ENCODE peak calls at places on chromosomes 6 and 20, in eight cellular contexts. One of them, this sample, is unnamed.

GRCh38 chr6:3517350-3517749 is 60.5 kb upstream of the SLC22A23 start:
- DNase-seq in glutamatergic neuron: no peak
- DNase-seq in breast epithelium: no peak
- DNase-seq in brain pericyte: no peak
- DNase-seq in activated CD8-positive, alpha-beta T cell treated with anti-CD3 and anti-CD28 coated beads, Interleukin-2, amount 10 ng/mL, durations not matched to agents 7 days and 5 days: no peak
- DNase-seq in HCEC 1CT: peak
- DNase-seq in NCI-H748 treated with DMSO at 0.1 percent for 48 hours: no peak
- DNase-seq in Daoy: peak
- DNase-seq in this sample: peak

GRCh38 chr6:7879980-7880717 is 30.4 kb downstream of the TXNDC5 start:
- DNase-seq in glutamatergic neuron: no peak
- DNase-seq in breast epithelium: no peak
- DNase-seq in brain pericyte: no peak
- DNase-seq in activated CD8-positive, alpha-beta T cell treated with anti-CD3 and anti-CD28 coated beads, Interleukin-2, amount 10 ng/mL, durations not matched to agents 7 days and 5 days: no peak
- DNase-seq in HCEC 1CT: no peak
- DNase-seq in NCI-H748 treated with DMSO at 0.1 percent for 48 hours: no peak
- DNase-seq in Daoy: no peak
- DNase-seq in this sample: no peak

GRCh38 chr6:39102024-39102820 is 12.8 kb downstream of the SAYSD1 start:
- DNase-seq in glutamatergic neuron: peak
- DNase-seq in breast epithelium: no peak
- DNase-seq in brain pericyte: no peak
- DNase-seq in activated CD8-positive, alpha-beta T cell treated with anti-CD3 and anti-CD28 coated beads, Interleukin-2, amount 10 ng/mL, durations not matched to agents 7 days and 5 days: no peak
- DNase-seq in HCEC 1CT: no peak
- DNase-seq in NCI-H748 treated with DMSO at 0.1 percent for 48 hours: peak
- DNase-seq in Daoy: peak
- DNase-seq in this sample: peak

GRCh38 chr6:82205793-82206425 is 41.6 kb downstream of the IBTK start:
- DNase-seq in glutamatergic neuron: no peak
- DNase-seq in breast epithelium: no peak
- DNase-seq in brain pericyte: peak
- DNase-seq in activated CD8-positive, alpha-beta T cell treated with anti-CD3 and anti-CD28 coated beads, Interleukin-2, amount 10 ng/mL, durations not matched to agents 7 days and 5 days: no peak
- DNase-seq in HCEC 1CT: peak
- DNase-seq in NCI-H748 treated with DMSO at 0.1 percent for 48 hours: no peak
- DNase-seq in Daoy: no peak
- DNase-seq in this sample: peak

GRCh38 chr6:31607317-31607716 is 7.7 kb upstream of the AIF1 start:
- DNase-seq in glutamatergic neuron: no peak
- DNase-seq in breast epithelium: no peak
- DNase-seq in brain pericyte: no peak
- DNase-seq in activated CD8-positive, alpha-beta T cell treated with anti-CD3 and anti-CD28 coated beads, Interleukin-2, amount 10 ng/mL, durations not matched to agents 7 days and 5 days: no peak
- DNase-seq in HCEC 1CT: no peak
- DNase-seq in NCI-H748 treated with DMSO at 0.1 percent for 48 hours: no peak
- DNase-seq in Daoy: no peak
- DNase-seq in this sample: no peak

GRCh38 chr6:158211273-158212055 is 43.3 kb downstream of the GTF2H5 start:
- DNase-seq in glutamatergic neuron: no peak
- DNase-seq in breast epithelium: no peak
- DNase-seq in brain pericyte: no peak
- DNase-seq in activated CD8-positive, alpha-beta T cell treated with anti-CD3 and anti-CD28 coated beads, Interleukin-2, amount 10 ng/mL, durations not matched to agents 7 days and 5 days: peak
- DNase-seq in HCEC 1CT: peak
- DNase-seq in NCI-H748 treated with DMSO at 0.1 percent for 48 hours: no peak
- DNase-seq in Daoy: peak
- DNase-seq in this sample: peak

GRCh38 chr6:92534109-92534508 is 885.2 kb downstream of the EPHA7 start:
- DNase-seq in glutamatergic neuron: no peak
- DNase-seq in breast epithelium: no peak
- DNase-seq in brain pericyte: no peak
- DNase-seq in activated CD8-positive, alpha-beta T cell treated with anti-CD3 and anti-CD28 coated beads, Interleukin-2, amount 10 ng/mL, durations not matched to agents 7 days and 5 days: no peak
- DNase-seq in HCEC 1CT: no peak
- DNase-seq in NCI-H748 treated with DMSO at 0.1 percent for 48 hours: no peak
- DNase-seq in Daoy: no peak
- DNase-seq in this sample: no peak

GRCh38 chr6:160951187-160952030 is 40.2 kb upstream of the MAP3K4 start:
- DNase-seq in glutamatergic neuron: no peak
- DNase-seq in breast epithelium: no peak
- DNase-seq in brain pericyte: no peak
- DNase-seq in activated CD8-positive, alpha-beta T cell treated with anti-CD3 and anti-CD28 coated beads, Interleukin-2, amount 10 ng/mL, durations not matched to agents 7 days and 5 days: no peak
- DNase-seq in HCEC 1CT: no peak
- DNase-seq in NCI-H748 treated with DMSO at 0.1 percent for 48 hours: no peak
- DNase-seq in Daoy: no peak
- DNase-seq in this sample: no peak

GRCh38 chr6:109243863-109244825 is 138.1 kb downstream of the CD164 start:
- DNase-seq in glutamatergic neuron: no peak
- DNase-seq in breast epithelium: no peak
- DNase-seq in brain pericyte: no peak
- DNase-seq in activated CD8-positive, alpha-beta T cell treated with anti-CD3 and anti-CD28 coated beads, Interleukin-2, amount 10 ng/mL, durations not matched to agents 7 days and 5 days: peak
- DNase-seq in HCEC 1CT: no peak
- DNase-seq in NCI-H748 treated with DMSO at 0.1 percent for 48 hours: no peak
- DNase-seq in Daoy: no peak
- DNase-seq in this sample: no peak

GRCh38 chr20:33490023-33490933 is at the start of gene CBFA2T2:
- DNase-seq in glutamatergic neuron: no peak
- DNase-seq in breast epithelium: peak
- DNase-seq in brain pericyte: peak
- DNase-seq in activated CD8-positive, alpha-beta T cell treated with anti-CD3 and anti-CD28 coated beads, Interleukin-2, amount 10 ng/mL, durations not matched to agents 7 days and 5 days: peak
- DNase-seq in HCEC 1CT: peak
- DNase-seq in NCI-H748 treated with DMSO at 0.1 percent for 48 hours: no peak
- DNase-seq in Daoy: no peak
- DNase-seq in this sample: peak

GRCh38 chr6:149060300-149060984 is 257.1 kb upstream of the TAB2 start:
- DNase-seq in glutamatergic neuron: no peak
- DNase-seq in breast epithelium: no peak
- DNase-seq in brain pericyte: no peak
- DNase-seq in activated CD8-positive, alpha-beta T cell treated with anti-CD3 and anti-CD28 coated beads, Interleukin-2, amount 10 ng/mL, durations not matched to agents 7 days and 5 days: peak
- DNase-seq in HCEC 1CT: no peak
- DNase-seq in NCI-H748 treated with DMSO at 0.1 percent for 48 hours: peak
- DNase-seq in Daoy: no peak
- DNase-seq in this sample: no peak